ENCODE peak calls at places on chromosomes 6 and 20, in four cellular contexts. A, S, W and G are unnamed samples.
A peak's percentile ranks its signal among the peaks of the same experiment; 100 is the strongest.

GRCh38 chr20:24662756-24663399 is 193.4 kb downstream of the SYNDIG1 start:
- DNase-seq in A (no peak), S (no peak), W (peak; percentile 5), G (no peak)

GRCh38 chr6:32973934-32974333 is 5.5 kb downstream of the BRD2 start:
- DNase-seq in A (peak; percentile 28), S (no peak), W (no peak), G (peak; percentile 57)

GRCh38 chr6:167957626-167958025 is 39.8 kb upstream of the KIF25 start:
- DNase-seq in A (no peak), S (no peak), W (no peak), G (no peak)

GRCh38 chr20:46568570-46569129 is 18.2 kb upstream of the OCSTAMP start:
- DNase-seq in A (no peak), S (no peak), W (no peak), G (peak; percentile 95)

GRCh38 chr6:170289108-170289931 is 1.6 kb downstream of the DLL1 start:
- DNase-seq in A (no peak), S (no peak), W (no peak), G (no peak)

GRCh38 chr20:48818481-48818987 is 9.3 kb downstream of the PREX1 start:
- DNase-seq in A (peak; percentile 16), S (peak; percentile 50), W (no peak), G (no peak)

GRCh38 chr6:104958720-104959452 is 2.0 kb downstream of the LIN28B start:
- DNase-seq in A (no peak), S (no peak), W (no peak), G (no peak)

GRCh38 chr6:124294572-124294971 is 490.9 kb downstream of the NKAIN2 start:
- DNase-seq in A (no peak), S (no peak), W (no peak), G (no peak)